ENCODE peak calls at places on chromosomes 7 and 10, in eight cellular contexts. H is lower leg skin, T is left ventricle myocardium inferior, K is brain microvascular endothelial cell, Z is HFF-Myc, Q is GM12878, R is mammary epithelial cell, N is PC-9. G is an unnamed sample.

GRCh38 chr10:126191192-126191591 is 197.1 kb downstream of the ADAM12 start:
- DNase-seq in H (no peak), N (no peak), Q (no peak), K (no peak), T (no peak), Z (no peak), R (no peak), G (no peak)

GRCh38 chr10:26410356-26410755 is 27.8 kb upstream of the APBB1IP start:
- DNase-seq in H (no peak), Z (no peak), N (no peak), T (no peak), Q (no peak), R (no peak), K (no peak), G (no peak)

GRCh38 chr10:5585517-5586222 is 60.9 kb downstream of the CALML3 start:
- DNase-seq in T (no peak), N (no peak), R (peak), Q (no peak), Z (no peak), H (no peak), K (no peak), G (no peak)

GRCh38 chr10:7006614-7007013 is 404.2 kb downstream of the SFMBT2 start:
- DNase-seq in T (no peak), K (no peak), H (no peak), Q (no peak), Z (no peak), R (no peak), N (no peak), G (no peak)

GRCh38 chr7:149070372-149071140 is 20.0 kb downstream of the ZNF786 start:
- DNase-seq in N (no peak), Z (no peak), T (no peak), K (no peak), Q (no peak), H (no peak), R (no peak), G (no peak)

GRCh38 chr10:79129361-79129997 is 60.7 kb downstream of the ZMIZ1 start:
- DNase-seq in Z (no peak), Q (no peak), H (no peak), K (peak), R (no peak), N (no peak), T (no peak), G (no peak)

GRCh38 chr7:17090751-17091150 is 207.7 kb upstream of the AHR start:
- DNase-seq in Z (peak), T (no peak), Q (no peak), K (peak), N (peak), H (no peak), R (peak), G (peak)

GRCh38 chr10:24446739-24447138 is 237.8 kb downstream of the KIAA1217 start:
- DNase-seq in N (peak), T (no peak), Z (peak), R (peak), H (no peak), Q (no peak), K (peak), G (no peak)

GRCh38 chr7:151060416-151061234 is 1.2 kb downstream of the SLC4A2 start:
- DNase-seq in K (no peak), N (no peak), H (no peak), Z (no peak), Q (no peak), T (no peak), R (peak), G (no peak)

GRCh38 chr10:117443677-117444022 is 68.4 kb upstream of the PDZD8 start:
- DNase-seq in Z (no peak), T (no peak), K (no peak), Q (no peak), N (no peak), H (no peak), R (no peak), G (no peak)

GRCh38 chr7:112050205-112050881 is 155.9 kb downstream of the DOCK4 start:
- DNase-seq in R (no peak), H (no peak), T (no peak), Q (no peak), K (no peak), Z (no peak), N (no peak), G (no peak)

GRCh38 chr10:11447571-11447970 is 163.9 kb downstream of the USP6NL start:
- DNase-seq in T (no peak), N (no peak), Z (no peak), R (no peak), K (no peak), H (peak), Q (no peak), G (no peak)

GRCh38 chr7:105413887-105414437 is 25.2 kb upstream of the SRPK2 start:
- DNase-seq in Z (no peak), Q (no peak), T (no peak), N (no peak), H (no peak), R (no peak), K (no peak), G (no peak)

GRCh38 chr10:119118231-119118630 is 14.3 kb downstream of the DENND10 start:
- DNase-seq in T (no peak), Z (no peak), N (no peak), R (no peak), K (no peak), Q (no peak), H (peak), G (no peak)

GRCh38 chr7:139696547-139696946 is 81.3 kb downstream of the HIPK2 start:
- DNase-seq in R (no peak), Q (no peak), Z (no peak), T (no peak), H (no peak), N (no peak), K (no peak), G (no peak)

GRCh38 chr7:44973610-44974401 is 5.0 kb downstream of the MYO1G start:
- DNase-seq in Z (no peak), N (no peak), T (peak), Q (no peak), H (no peak), R (no peak), K (peak), G (no peak)

GRCh38 chr7:2805213-2806003 is 38.7 kb downstream of the GNA12 start:
- DNase-seq in K (no peak), Z (no peak), H (peak), T (peak), Q (no peak), N (no peak), R (no peak), G (no peak)

GRCh38 chr7:22564511-22565045 is 64.6 kb upstream of the STEAP1B start:
- DNase-seq in T (peak), H (peak), N (peak), R (peak), Q (no peak), K (peak), Z (peak), G (no peak)

GRCh38 chr10:124693801-124694416 is 50.3 kb downstream of the FAM53B start:
- DNase-seq in Q (no peak), T (no peak), R (no peak), K (no peak), N (no peak), Z (no peak), H (no peak), G (no peak)

GRCh38 chr10:95542330-95542729 is 18.8 kb downstream of the SORBS1 start:
- DNase-seq in H (no peak), R (no peak), N (no peak), Q (no peak), T (no peak), K (no peak), Z (no peak), G (no peak)

GRCh38 chr10:5365940-5366339 is 1.2 kb downstream of the UCN3 start:
- DNase-seq in Q (no peak), Z (no peak), N (no peak), K (no peak), R (no peak), T (no peak), H (no peak), G (no peak)

GRCh38 chr7:147276783-147277370 is 1160.3 kb downstream of the CNTNAP2 start:
- DNase-seq in Z (no peak), T (no peak), H (no peak), N (no peak), Q (no peak), R (no peak), K (no peak), G (no peak)

GRCh38 chr7:70620333-70621055 is 511.4 kb upstream of the GALNT17 start:
- DNase-seq in K (no peak), Z (no peak), T (no peak), Q (no peak), N (no peak), R (no peak), H (no peak), G (no peak)

GRCh38 chr10:86348321-86349210 is 18.0 kb downstream of the GRID1 start:
- DNase-seq in H (no peak), Z (no peak), R (no peak), N (no peak), Q (no peak), K (no peak), T (no peak), G (no peak)

GRCh38 chr7:50662059-50662689 is 97.0 kb upstream of the DDC start:
- DNase-seq in H (peak), Q (no peak), T (no peak), Z (no peak), N (no peak), K (no peak), R (peak), G (no peak)

GRCh38 chr7:38318803-38319416 is 45.5 kb upstream of the TARP start:
- DNase-seq in N (peak), R (peak), Z (peak), Q (no peak), H (no peak), T (no peak), K (peak), G (peak)
- TF ChIP-seq CTCF in N (peak), R (peak), Z (peak), Q (peak), H (no peak), T (peak), K (peak), G (peak)

DNA sequence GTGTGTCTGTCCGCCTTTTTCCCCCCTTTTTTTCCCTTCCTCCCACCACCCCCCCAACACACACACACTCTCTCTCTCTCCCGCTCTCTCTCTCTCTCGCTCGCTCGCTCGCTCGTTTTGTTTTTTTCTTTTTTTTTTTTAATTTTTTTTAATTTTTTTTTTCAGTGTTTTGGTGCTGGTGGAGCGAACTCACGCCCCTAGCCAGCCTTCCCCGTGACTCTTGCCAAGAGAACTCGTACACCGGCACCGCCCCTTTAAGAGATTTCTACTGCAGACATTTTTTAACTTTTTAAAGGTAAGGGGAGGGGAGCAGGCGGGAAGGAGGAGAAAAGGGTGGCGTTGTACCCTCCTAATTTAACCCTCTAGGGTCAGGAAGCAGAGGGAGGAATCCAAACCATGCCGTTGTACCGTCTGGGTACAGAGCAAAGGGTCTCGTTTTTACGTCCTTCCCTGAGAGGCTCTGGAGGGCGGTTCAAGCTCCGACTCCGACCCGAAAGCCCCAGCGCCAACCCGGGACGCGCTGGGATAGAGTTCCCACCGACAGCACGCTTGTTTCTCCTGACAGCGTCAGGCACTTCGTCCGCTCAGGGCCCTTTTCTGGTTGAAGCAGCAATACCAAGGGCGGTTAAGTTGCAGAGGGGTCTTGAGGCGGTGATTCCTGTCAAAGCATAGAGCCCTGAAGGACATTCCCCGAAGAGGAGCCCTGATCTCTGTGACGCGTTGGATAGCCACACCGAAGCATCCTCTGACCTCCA is 397 bp upstream of the HPSE2 start:
- DNase-seq in Z (no peak), N (no peak), K (no peak), T (no peak), H (no peak), R (no peak), Q (no peak), G (no peak)
- H3K4me3 ChIP-seq in Z (no peak), N (no peak), K (no peak), T (peak), H (no peak), R (no peak), Q (no peak), G (no peak)

DNA sequence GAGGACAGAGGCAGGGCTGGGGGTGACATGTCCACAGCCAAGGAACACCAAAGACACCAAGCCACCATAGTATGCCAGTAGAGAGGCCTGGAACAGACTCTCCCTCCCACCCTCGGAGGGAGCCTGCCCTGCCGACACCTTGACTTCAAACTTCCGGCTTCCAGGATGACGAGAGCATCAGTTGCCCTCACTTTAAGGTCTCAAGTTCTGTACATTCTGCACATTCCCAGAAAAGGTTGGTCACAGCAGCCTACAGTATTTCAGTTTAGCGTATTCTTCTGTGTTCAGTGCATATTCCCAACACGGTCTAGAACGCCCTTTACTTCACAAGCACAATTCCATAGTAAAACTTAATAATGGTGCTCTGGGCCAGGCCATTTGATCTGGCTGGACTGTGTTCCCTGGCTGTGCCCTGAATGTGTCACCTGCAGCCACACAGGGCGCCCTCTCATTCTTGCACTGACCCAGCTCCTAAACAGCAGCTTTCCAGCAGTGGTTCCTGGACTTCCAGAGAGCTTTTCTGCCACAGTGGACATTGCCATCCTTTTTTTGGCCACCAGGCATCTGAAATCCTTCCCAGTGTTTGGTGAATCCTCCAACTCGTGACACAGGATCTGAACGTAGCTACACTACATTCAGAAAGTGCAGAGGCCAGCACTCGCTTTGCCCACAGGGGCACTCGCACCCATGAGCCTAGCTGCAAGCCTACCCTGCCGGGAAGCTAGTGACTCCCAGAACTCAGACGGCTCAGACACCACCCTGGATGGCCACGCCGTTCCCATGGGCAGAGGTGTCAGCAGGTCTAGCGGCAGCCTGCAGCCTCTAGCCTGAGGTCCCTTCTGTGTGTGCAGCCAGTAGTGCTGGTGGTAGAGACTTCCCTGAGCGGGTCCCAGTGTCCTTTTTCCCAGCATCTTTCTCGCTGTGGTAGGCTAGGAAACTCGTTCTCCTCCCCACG is 36.4 kb upstream of the INSIG1 start:
- DNase-seq in R (no peak), N (peak), Q (no peak), H (no peak), Z (no peak), K (no peak), T (no peak), G (no peak)
- TF ChIP-seq CTCF in R (no peak), N (no peak), Q (no peak), H (no peak), Z (no peak), K (no peak), T (no peak), G (no peak)

GRCh38 chr10:38094923-38095574 is 912 bp downstream of the ZNF37A start:
- DNase-seq in Z (no peak), T (no peak), H (no peak), Q (no peak), R (no peak), K (no peak), N (no peak), G (no peak)

GRCh38 chr10:38094158-38094922 is at the start of gene ZNF37A:
- DNase-seq in R (peak), H (peak), N (peak), Q (peak), Z (peak), T (peak), K (peak), G (peak)

GRCh38 chr10:38093816-38094157 is 350 bp upstream of the ZNF37A start:
- DNase-seq in Q (no peak), T (no peak), Z (peak), R (no peak), K (no peak), N (no peak), H (no peak), G (no peak)
- H3K4me3 ChIP-seq in Q (peak), T (peak), Z (peak), R (peak), K (peak), N (peak), H (peak), G (peak)

GRCh38 chr10:110813743-110814472 is 57.8 kb upstream of the PDCD4 start:
- DNase-seq in N (no peak), Q (no peak), Z (no peak), R (no peak), T (no peak), H (no peak), K (no peak), G (no peak)
- TF ChIP-seq CTCF in N (no peak), Q (no peak), Z (no peak), R (no peak), T (no peak), H (no peak), K (no peak), G (no peak)